ENCODE peak calls at places on chromosomes 2 and 18, in five cellular contexts. N is CD4-positive, alpha-beta T cell; G is osteocyte; R is activated B cell treated with CpG ODN at 0.5 μM for 24 hours; H is AG09319. B is an unnamed sample.
A peak's percentile ranks its signal among the peaks of the same experiment; 100 is the strongest.

GRCh38 chr2:145617420-145617819 is 1097.5 kb upstream of the ZEB2 start:
- DNase-seq in N (no peak), G (no peak), R (no peak), H (no peak), B (no peak)

GRCh38 chr18:35582899-35583558 is 1.5 kb downstream of the GALNT1 start:
- DNase-seq in N (no peak), G (no peak), R (no peak), H (no peak), B (no peak)

GRCh38 chr18:67425724-67426123 is 90.8 kb downstream of the DSEL start:
- DNase-seq in N (no peak), G (no peak), R (no peak), H (peak; percentile 39), B (no peak)

GRCh38 chr18:49924293-49924983 is 111.1 kb upstream of the ACAA2 start:
- DNase-seq in N (no peak), G (no peak), R (no peak), H (no peak), B (no peak)

GRCh38 chr2:201072201-201072530 is 365 bp downstream of the NDUFB3 start:
- DNase-seq in N (no peak), G (no peak), R (no peak), H (no peak), B (no peak)

GRCh38 chr2:84443477-84443876 is 15.6 kb downstream of the SUCLG1 start:
- DNase-seq in N (no peak), G (no peak), R (no peak), H (no peak), B (no peak)

GRCh38 chr2:158079672-158080071 is 22.0 kb upstream of the UPP2 start:
- DNase-seq in N (no peak), G (no peak), R (no peak), H (no peak), B (no peak)

GRCh38 chr2:54388093-54388492 is 68.0 kb upstream of the SPTBN1 start:
- DNase-seq in N (no peak), G (no peak), R (no peak), H (no peak), B (no peak)

GRCh38 chr2:104872866-104873688 is 19.2 kb downstream of the POU3F3 start:
- DNase-seq in N (no peak), G (peak; percentile 90), R (peak; percentile 50), H (peak; percentile 19), B (no peak)

GRCh38 chr2:70087703-70088507 is 628 bp downstream of the PCBP1 start:
- DNase-seq in N (peak; percentile 22), G (no peak), R (peak; percentile 40), H (no peak), B (peak; percentile 64)

GRCh38 chr2:118032169-118033013 is 18.5 kb upstream of the CCDC93 start:
- DNase-seq in N (peak; percentile 12), G (no peak), R (no peak), H (no peak), B (peak; percentile 42)

GRCh38 chr2:229852565-229852964 is 69.2 kb downstream of the TRIP12 start:
- DNase-seq in N (peak; percentile 52), G (no peak), R (no peak), H (no peak), B (no peak)

GRCh38 chr18:74836296-74837139 is 238.8 kb downstream of the ZNF407 start:
- DNase-seq in N (no peak), G (no peak), R (no peak), H (no peak), B (no peak)

GRCh38 chr2:38277245-38278119 is 99.6 kb downstream of the ATL2 start:
- DNase-seq in N (no peak), G (no peak), R (no peak), H (no peak), B (no peak)

GRCh38 chr2:162317058-162317742 is 1.3 kb downstream of the IFIH1 start:
- DNase-seq in N (no peak), G (no peak), R (no peak), H (no peak), B (no peak)

GRCh38 chr2:9234680-9235387 is 28.2 kb downstream of the ASAP2 start:
- DNase-seq in N (no peak), G (no peak), R (no peak), H (no peak), B (no peak)

GRCh38 chr2:70331012-70331411 is 29.1 kb upstream of the FAM136A start:
- DNase-seq in N (no peak), G (no peak), R (no peak), H (no peak), B (no peak)

GRCh38 chr2:149817206-149817605 is 229.6 kb upstream of the MMADHC start:
- DNase-seq in N (no peak), G (no peak), R (no peak), H (no peak), B (no peak)

GRCh38 chr18:10841203-10841602 is 308.2 kb downstream of the PIEZO2 start:
- DNase-seq in N (no peak), G (no peak), R (no peak), H (no peak), B (no peak)

GRCh38 chr18:11937874-11938478 is 29.9 kb upstream of the MPPE1 start:
- DNase-seq in N (peak; percentile 60), G (peak; percentile 86), R (peak; percentile 47), H (peak; percentile 20), B (peak; percentile 79)

GRCh38 chr2:80464275-80464674 is 159.7 kb upstream of the LRRTM1 start:
- DNase-seq in N (no peak), G (no peak), R (no peak), H (no peak), B (no peak)

GRCh38 chr2:30272761-30273573 is 41.6 kb downstream of the LBH start:
- DNase-seq in N (no peak), G (no peak), R (no peak), H (peak; percentile 49), B (no peak)

GRCh38 chr2:231611273-231612198 is 18.9 kb downstream of the TEX44 start:
- DNase-seq in N (no peak), G (no peak), R (no peak), H (no peak), B (no peak)

GRCh38 chr2:222903234-222904220 is 42.7 kb downstream of the ACSL3 start:
- DNase-seq in N (no peak), G (no peak), R (no peak), H (no peak), B (no peak)

GRCh38 chr18:63979409-63979908 is 9.6 kb downstream of the SERPINB8 start:
- DNase-seq in N (no peak), G (no peak), R (no peak), H (peak; percentile 22), B (peak; percentile 53)

GRCh38 chr2:150485114-150485870 is 2.2 kb downstream of the RND3 start:
- DNase-seq in N (no peak), G (peak; percentile 90), R (no peak), H (no peak), B (peak; percentile 76)

GRCh38 chr2:54574107-54574859 is 118.2 kb downstream of the SPTBN1 start:
- DNase-seq in N (peak; percentile 76), G (no peak), R (peak; percentile 51), H (no peak), B (no peak)

GRCh38 chr2:147506889-147507288 is 337.9 kb upstream of the ACVR2A start:
- DNase-seq in N (no peak), G (no peak), R (no peak), H (no peak), B (no peak)

GRCh38 chr2:160408575-160409291 is 84.9 kb downstream of the RBMS1 start:
- DNase-seq in N (no peak), G (no peak), R (no peak), H (no peak), B (no peak)
- TF ChIP-seq CTCF in N (no peak), G (no peak), R (no peak), H (no peak), B (peak; percentile 38)

GRCh38 chr18:9824862-9825479 is 60.8 kb upstream of the TXNDC2 start:
- DNase-seq in N (no peak), G (no peak), R (no peak), H (no peak), B (no peak)

GRCh38 chr18:9824474-9824832 is 61.3 kb upstream of the TXNDC2 start:
- DNase-seq in N (no peak), G (no peak), R (no peak), H (peak; percentile 64), B (no peak)

GRCh38 chr18:9825571-9826073 is 60.2 kb upstream of the TXNDC2 start:
- DNase-seq in N (no peak), G (no peak), R (no peak), H (peak; percentile 70), B (no peak)

GRCh38 chr18:9822587-9822986 is 63.2 kb upstream of the TXNDC2 start:
- DNase-seq in N (no peak), G (no peak), R (no peak), H (no peak), B (no peak)

GRCh38 chr18:9823805-9824473 is 61.8 kb upstream of the TXNDC2 start:
- DNase-seq in N (no peak), G (no peak), R (no peak), H (no peak), B (no peak)
- TF ChIP-seq CTCF in N (no peak), G (no peak), R (no peak), H (no peak), B (no peak)

DNA sequence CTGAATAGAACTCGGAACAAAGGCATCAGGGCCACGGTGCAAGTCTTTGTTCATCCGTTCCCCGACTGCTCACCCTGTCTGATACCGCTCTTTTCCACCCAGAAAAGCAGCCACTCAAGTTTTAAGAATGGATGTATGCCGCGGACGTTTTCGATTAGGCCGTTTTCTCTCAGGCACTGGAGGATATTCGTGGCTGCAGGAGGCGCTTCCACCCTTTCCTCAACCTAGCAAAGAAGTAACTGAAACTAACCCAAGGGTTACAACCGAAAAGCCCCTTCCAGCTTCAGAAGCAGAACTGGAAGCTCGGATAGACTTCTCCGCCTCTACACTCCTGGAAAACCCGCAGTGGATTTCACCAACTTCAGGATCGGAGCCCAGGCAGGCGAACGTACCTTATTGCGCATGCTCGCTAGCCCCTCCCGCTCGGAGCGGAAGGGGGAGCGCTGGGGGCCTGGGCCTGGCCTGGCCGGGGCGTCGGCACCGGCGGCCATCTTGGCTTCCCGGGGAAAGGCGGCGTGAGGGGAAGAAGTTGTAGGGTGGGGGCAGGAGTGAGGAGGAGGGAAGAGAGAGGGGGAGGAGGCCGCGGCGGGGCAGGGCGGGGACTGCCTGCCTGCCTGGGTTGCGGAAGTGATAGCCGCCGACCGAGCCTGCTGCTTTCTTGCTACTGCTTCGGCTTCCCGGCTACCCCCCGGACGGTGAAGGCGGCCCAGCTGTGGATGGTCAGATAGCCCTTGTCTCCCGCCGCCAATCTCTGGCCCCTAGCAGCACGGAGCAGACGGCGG is at the start of gene ACTR3:
- DNase-seq in N (peak; percentile 98), G (peak; percentile 100), R (peak; percentile 96), H (peak; percentile 98), B (peak; percentile 99)
- TF ChIP-seq CTCF in N (no peak), G (peak; percentile 15), R (no peak), H (peak; percentile 20), B (no peak)

DNA sequence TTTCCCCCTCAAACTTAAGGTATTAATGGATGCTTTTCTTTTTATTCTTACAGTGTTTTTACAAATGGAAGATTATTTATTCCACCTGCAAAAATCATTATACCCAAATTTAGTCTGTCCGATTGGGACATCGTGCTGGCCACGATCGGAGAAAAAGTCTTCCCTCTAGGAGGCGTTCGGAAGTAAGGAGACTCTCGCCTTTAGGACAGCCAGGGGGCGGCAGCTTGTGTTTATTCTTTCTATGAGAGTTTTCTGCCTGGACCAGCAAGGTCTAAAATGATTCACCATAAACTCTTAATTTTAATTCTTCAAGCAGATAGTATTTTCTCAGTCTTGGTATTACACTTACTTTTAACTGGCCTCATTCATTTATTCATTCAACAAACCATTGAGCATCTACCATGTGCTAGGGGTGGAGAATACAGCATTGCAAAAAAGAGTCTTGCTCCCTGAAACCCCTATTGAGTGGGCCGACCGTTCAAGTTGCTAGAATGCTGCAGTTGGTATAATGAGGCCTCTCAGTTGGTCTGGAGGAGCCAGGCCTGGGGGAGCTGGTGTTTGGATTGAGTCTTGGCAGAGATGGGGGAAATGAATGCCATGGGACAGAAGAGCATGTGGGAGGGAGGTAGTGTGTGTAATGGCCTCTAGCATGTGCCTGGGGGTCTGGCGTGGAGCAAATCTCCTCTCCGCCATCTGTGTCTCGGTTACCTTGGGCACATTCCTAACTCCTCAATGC is 38.7 kb downstream of the DCDC2C start:
- DNase-seq in N (no peak), G (peak; percentile 64), R (no peak), H (no peak), B (no peak)
- TF ChIP-seq CTCF in N (no peak), G (no peak), R (no peak), H (no peak), B (no peak)